ENCODE peak calls at places on chromosomes 12 and 14, in four cellular contexts. I is DMS79 treated with DMSO at 0.1 percent for 48 hours, L is SK-N-SH, N is pons. Y is an unnamed sample.

GRCh38 chr12:1574863-1575254 is 19.5 kb downstream of the FBXL14 start:
- DNase-seq in L (no peak), N (no peak), I (no peak), Y (no peak)

GRCh38 chr12:26134540-26134939 is 9.7 kb upstream of the BHLHE41 start:
- DNase-seq in L (no peak), N (no peak), I (no peak), Y (no peak)

GRCh38 chr12:42756841-42757661 is 167.5 kb upstream of the PRICKLE1 start:
- DNase-seq in I (no peak), L (no peak), N (no peak), Y (no peak)

GRCh38 chr12:510071-510825 is 50.5 kb downstream of the B4GALNT3 start:
- DNase-seq in N (peak; percentile 87), I (peak; percentile 57), L (peak; percentile 36), Y (no peak)

GRCh38 chr12:66152732-66153131 is 17.1 kb downstream of the TMBIM4 start:
- DNase-seq in L (no peak), N (no peak), I (no peak), Y (no peak)

GRCh38 chr12:80937391-80938238 is at the start of gene LIN7A:
- DNase-seq in I (peak; percentile 72), N (no peak), L (peak; percentile 33), Y (no peak)

GRCh38 chr14:85531594-85532391 is 1.8 kb downstream of the FLRT2 start:
- DNase-seq in I (no peak), N (no peak), L (peak; percentile 21), Y (no peak)

GRCh38 chr14:28744126-28744525 is 22.5 kb upstream of the FOXG1 start:
- DNase-seq in I (no peak), N (no peak), L (no peak), Y (no peak)

GRCh38 chr12:120474092-120474960 is 4.8 kb upstream of the SRSF9 start:
- DNase-seq in N (no peak), L (peak; percentile 27), I (no peak), Y (no peak)

GRCh38 chr12:104534162-104534856 is 77.6 kb downstream of the CHST11 start:
- DNase-seq in L (no peak), N (no peak), I (no peak), Y (no peak)

GRCh38 chr14:21047378-21047781 is 5.2 kb downstream of the RNASE7 start:
- DNase-seq in N (no peak), L (no peak), I (no peak), Y (no peak)

GRCh38 chr12:40103043-40103442 is 2.8 kb downstream of the SLC2A13 start:
- DNase-seq in L (no peak), N (no peak), I (no peak), Y (no peak)

GRCh38 chr12:125089083-125089482 is 23.8 kb downstream of the AACS start:
- DNase-seq in L (no peak), N (no peak), I (no peak), Y (no peak)

GRCh38 chr14:39430762-39431415 is 1.3 kb downstream of the FBXO33 start:
- DNase-seq in N (no peak), L (no peak), I (no peak), Y (no peak)

GRCh38 chr14:91361236-91361811 is 56.3 kb downstream of the CCDC88C start:
- DNase-seq in N (no peak), I (no peak), L (no peak), Y (no peak)

GRCh38 chr12:85299058-85299457 is 19.0 kb downstream of the ALX1 start:
- DNase-seq in I (no peak), L (no peak), N (no peak), Y (no peak)

GRCh38 chr12:2683283-2684025 is 111.3 kb upstream of the FKBP4 start:
- DNase-seq in L (no peak), I (no peak), N (no peak), Y (no peak)

GRCh38 chr14:74905595-74906142 is 17.4 kb downstream of the RPS6KL1 start:
- DNase-seq in N (peak; percentile 47), L (peak; percentile 86), I (peak; percentile 28), Y (peak; percentile 63)

GRCh38 chr14:100484531-100485267 is 102.5 kb downstream of the BEGAIN start:
- DNase-seq in L (no peak), I (no peak), N (no peak), Y (no peak)

GRCh38 chr12:106841471-106842302 is 67.2 kb downstream of the RIC8B start:
- DNase-seq in I (peak; percentile 37), L (peak; percentile 65), N (peak; percentile 70), Y (peak; percentile 1)

GRCh38 chr12:132395908-132396305 is 66.5 kb upstream of the GALNT9 start:
- DNase-seq in L (no peak), I (no peak), N (no peak), Y (no peak)

GRCh38 chr14:31692376-31692781 is 131.2 kb downstream of the NUBPL start:
- DNase-seq in L (peak; percentile 79), I (peak; percentile 50), N (peak; percentile 6), Y (no peak)

GRCh38 chr12:28209782-28210181 is 19.5 kb downstream of the CCDC91 start:
- DNase-seq in I (peak; percentile 9), L (no peak), N (no peak), Y (no peak)

GRCh38 chr12:40921563-40922163 is 229.4 kb downstream of the CNTN1 start:
- DNase-seq in N (peak; percentile 34), L (no peak), I (no peak), Y (no peak)

GRCh38 chr12:92899388-92900001 is 29.6 kb downstream of the EEA1 start:
- DNase-seq in N (peak; percentile 65), L (peak; percentile 8), I (no peak), Y (no peak)

GRCh38 chr14:31543969-31544799 is 17.0 kb upstream of the NUBPL start:
- DNase-seq in L (no peak), I (no peak), N (no peak), Y (no peak)

GRCh38 chr12:132506730-132507538 is 17.0 kb downstream of the FBRSL1 start:
- DNase-seq in I (peak; percentile 67), N (peak; percentile 73), L (peak; percentile 74), Y (peak; percentile 33)

GRCh38 chr14:100472491-100472890 is 114.7 kb downstream of the BEGAIN start:
- DNase-seq in L (no peak), I (no peak), N (no peak), Y (no peak)

GRCh38 chr14:105884808-105885281 is 358.5 kb downstream of the TMEM121 start:
- DNase-seq in N (no peak), L (no peak), I (no peak), Y (no peak)

GRCh38 chr12:63882844-63883243 is 38.3 kb downstream of the SRGAP1 start:
- DNase-seq in L (peak; percentile 22), I (peak; percentile 17), N (no peak), Y (no peak)

GRCh38 chr12:15688202-15688736 is 100.9 kb downstream of the EPS8 start:
- DNase-seq in I (no peak), N (peak; percentile 89), L (no peak), Y (no peak)

GRCh38 chr12:109821968-109822367 is 11.2 kb downstream of the TRPV4 start:
- DNase-seq in N (no peak), L (no peak), I (no peak), Y (no peak)

GRCh38 chr12:57195655-57196371 is 20.8 kb upstream of the NXPH4 start:
- DNase-seq in L (no peak), N (no peak), I (no peak), Y (no peak)

GRCh38 chr12:87305481-87305880 is 723.7 kb downstream of the C12orf50 start:
- DNase-seq in L (no peak), N (no peak), I (no peak), Y (no peak)

GRCh38 chr12:90106568-90106967 is 397.9 kb upstream of the ATP2B1 start:
- DNase-seq in L (no peak), I (no peak), N (no peak), Y (no peak)

GRCh38 chr14:100944052-100944451 is 40.5 kb upstream of the RTL1 start:
- DNase-seq in N (no peak), I (no peak), L (no peak), Y (no peak)

GRCh38 chr12:101582937-101583336 is 11.8 kb upstream of the MYBPC1 start:
- DNase-seq in L (no peak), I (no peak), N (no peak), Y (no peak)

GRCh38 chr12:89971880-89972279 is 263.2 kb upstream of the ATP2B1 start:
- DNase-seq in I (no peak), L (no peak), N (peak; percentile 24), Y (no peak)